ENCODE peak calls at places on chromosomes 11 and 22, in four cellular contexts. M, I, A and W are unnamed samples.

GRCh38 chr11:125929445-125930075 is 16.3 kb upstream of the VSIG10L2 start:
- DNase-seq in M (peak), I (no peak), A (no peak), W (no peak)

GRCh38 chr11:113615098-113615497 is 91.0 kb downstream of the TMPRSS5 start:
- DNase-seq in M (no peak), I (no peak), A (no peak), W (no peak)

GRCh38 chr11:69280451-69280850 is 13.5 kb upstream of the MYEOV start:
- DNase-seq in M (no peak), I (no peak), A (no peak), W (no peak)

GRCh38 chr22:38432264-38432663 is 22.7 kb downstream of the KCNJ4 start:
- DNase-seq in M (no peak), I (no peak), A (no peak), W (no peak)

GRCh38 chr11:94885133-94885532 is 88.2 kb downstream of the CWC15 start:
- DNase-seq in M (no peak), I (no peak), A (no peak), W (no peak)

GRCh38 chr11:26974068-26974790 is 19.7 kb upstream of the FIBIN start:
- DNase-seq in M (no peak), I (no peak), A (no peak), W (no peak)

GRCh38 chr11:134727204-134727603 is 315.2 kb upstream of the B3GAT1 start:
- DNase-seq in M (peak), I (no peak), A (no peak), W (no peak)

GRCh38 chr11:5624489-5625278 is at the start of gene TRIM34:
- DNase-seq in M (peak), I (peak), A (peak), W (peak)

GRCh38 chr11:118602331-118602730 is 5.1 kb upstream of the PHLDB1 start:
- DNase-seq in M (peak), I (no peak), A (no peak), W (no peak)

GRCh38 chr11:65293909-65294381 is 20.7 kb upstream of the CDC42EP2 start:
- DNase-seq in M (no peak), I (no peak), A (no peak), W (no peak)

GRCh38 chr11:545171-545570 is 7.8 kb downstream of the LRRC56 start:
- DNase-seq in M (no peak), I (no peak), A (no peak), W (no peak)

GRCh38 chr22:22520667-22521602 is 865 bp upstream of the ZNF280A start:
- DNase-seq in M (no peak), I (no peak), A (no peak), W (no peak)